ENCODE peak calls at places on chromosomes 13 and 19, in five cellular contexts. One of them, this sample, is unnamed.

GRCh38 chr19:10270616-10271394 is at the start of gene ICAM1:
- DNase-seq in GM12878: no peak
- DNase-seq in GM12892: no peak
- DNase-seq in transverse colon: peak
- DNase-seq in H54: no peak
- DNase-seq in this sample: peak

GRCh38 chr19:50417138-50417849 is 1.4 kb upstream of the SPIB start:
- DNase-seq in GM12878: no peak
- DNase-seq in transverse colon: peak
- DNase-seq in H54: no peak
- DNase-seq in GM12892: no peak
- DNase-seq in this sample: no peak

GRCh38 chr13:106941779-106942178 is 373.8 kb upstream of the ARGLU1 start:
- DNase-seq in GM12878: no peak
- DNase-seq in GM12892: no peak
- DNase-seq in H54: no peak
- DNase-seq in transverse colon: no peak
- DNase-seq in this sample: no peak

GRCh38 chr19:7883105-7883504 is 5.2 kb upstream of the LRRC8E start:
- DNase-seq in transverse colon: no peak
- DNase-seq in GM12878: no peak
- DNase-seq in GM12892: no peak
- DNase-seq in H54: no peak
- DNase-seq in this sample: no peak

GRCh38 chr19:55355213-55355821 is 798 bp upstream of the COX6B2 start:
- DNase-seq in GM12878: no peak
- DNase-seq in H54: no peak
- DNase-seq in GM12892: no peak
- DNase-seq in transverse colon: no peak
- DNase-seq in this sample: no peak

GRCh38 chr13:109858319-109858718 is 71.9 kb upstream of the IRS2 start:
- DNase-seq in GM12878: no peak
- DNase-seq in H54: no peak
- DNase-seq in transverse colon: no peak
- DNase-seq in GM12892: no peak
- DNase-seq in this sample: no peak

GRCh38 chr19:45705710-45706415 is 13.4 kb downstream of the QPCTL start:
- DNase-seq in GM12892: no peak
- DNase-seq in H54: no peak
- DNase-seq in transverse colon: no peak
- DNase-seq in GM12878: no peak
- DNase-seq in this sample: no peak

GRCh38 chr19:45657520-45658163 is 10.4 kb upstream of the GIPR start:
- DNase-seq in transverse colon: no peak
- DNase-seq in H54: no peak
- DNase-seq in GM12878: no peak
- DNase-seq in GM12892: no peak
- DNase-seq in this sample: no peak

GRCh38 chr19:42374826-42375376 is 15.2 kb downstream of the CNFN start:
- DNase-seq in GM12878: no peak
- DNase-seq in GM12892: no peak
- DNase-seq in H54: no peak
- DNase-seq in transverse colon: no peak
- DNase-seq in this sample: no peak

GRCh38 chr19:33168528-33168927 is 25.6 kb upstream of the LRP3 start:
- DNase-seq in transverse colon: no peak
- DNase-seq in H54: no peak
- DNase-seq in GM12878: no peak
- DNase-seq in GM12892: no peak
- DNase-seq in this sample: no peak

GRCh38 chr13:59623516-59623915 is 540.2 kb downstream of the DIAPH3 start:
- DNase-seq in GM12878: no peak
- DNase-seq in GM12892: no peak
- DNase-seq in H54: no peak
- DNase-seq in transverse colon: no peak
- DNase-seq in this sample: no peak

GRCh38 chr19:531753-532571 is at the start of gene CDC34:
- DNase-seq in GM12892: peak
- DNase-seq in transverse colon: peak
- DNase-seq in H54: no peak
- DNase-seq in GM12878: no peak
- DNase-seq in this sample: peak
- TF ChIP-seq POLR2A in GM12892: peak
- TF ChIP-seq POLR2A in transverse colon: no peak
- TF ChIP-seq POLR2A in H54: peak
- TF ChIP-seq POLR2A in GM12878: peak
- TF ChIP-seq POLR2A in this sample: peak

GRCh38 chr13:33032037-33032625 is 15.9 kb downstream of the KL start:
- DNase-seq in H54: no peak
- DNase-seq in GM12878: no peak
- DNase-seq in transverse colon: no peak
- DNase-seq in GM12892: no peak
- DNase-seq in this sample: no peak
- TF ChIP-seq POLR2A in H54: no peak
- TF ChIP-seq POLR2A in GM12878: no peak
- TF ChIP-seq POLR2A in transverse colon: no peak
- TF ChIP-seq POLR2A in GM12892: no peak
- TF ChIP-seq POLR2A in this sample: no peak

DNA sequence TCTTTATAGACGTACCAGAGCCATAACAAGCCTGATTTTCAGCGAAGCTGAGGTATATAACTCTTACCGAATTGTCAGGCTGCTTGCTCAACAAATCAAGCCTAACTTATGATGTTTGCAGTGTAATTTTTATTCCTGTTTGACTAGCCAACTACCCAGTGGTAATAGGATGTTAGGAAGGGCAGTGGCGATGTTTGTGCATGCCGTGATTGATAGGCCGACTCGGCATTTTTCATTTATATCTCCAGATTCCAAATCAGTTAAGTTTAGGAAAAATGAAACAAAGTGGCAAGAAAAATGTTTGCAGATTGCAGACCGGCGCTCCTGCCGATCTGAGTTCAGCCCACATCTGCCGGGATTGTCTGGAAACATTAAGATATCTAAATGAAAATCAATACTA is 401.6 kb upstream of the ZNF507 start:
- DNase-seq in H54: no peak
- DNase-seq in GM12878: no peak
- DNase-seq in transverse colon: no peak
- DNase-seq in GM12892: no peak
- DNase-seq in this sample: no peak
- TF ChIP-seq POLR2A in H54: no peak
- TF ChIP-seq POLR2A in GM12878: no peak
- TF ChIP-seq POLR2A in transverse colon: no peak
- TF ChIP-seq POLR2A in GM12892: no peak
- TF ChIP-seq POLR2A in this sample: no peak

GRCh38 chr13:113153810-113154748 is 4.4 kb upstream of the PROZ start:
- DNase-seq in transverse colon: peak
- DNase-seq in H54: peak
- DNase-seq in GM12878: peak
- DNase-seq in GM12892: peak
- DNase-seq in this sample: peak
- TF ChIP-seq POLR2A in transverse colon: peak
- TF ChIP-seq POLR2A in H54: peak
- TF ChIP-seq POLR2A in GM12878: peak
- TF ChIP-seq POLR2A in GM12892: no peak
- TF ChIP-seq POLR2A in this sample: peak

GRCh38 chr19:46716672-46717033 is 261 bp downstream of the PRKD2 start:
- DNase-seq in transverse colon: no peak
- DNase-seq in GM12878: no peak
- DNase-seq in H54: no peak
- DNase-seq in GM12892: no peak
- DNase-seq in this sample: no peak

GRCh38 chr19:46718157-46718933 is 1.4 kb upstream of the PRKD2 start:
- DNase-seq in transverse colon: peak
- DNase-seq in GM12878: peak
- DNase-seq in H54: no peak
- DNase-seq in GM12892: peak
- DNase-seq in this sample: no peak

GRCh38 chr19:46717034-46717715 is at the start of gene PRKD2:
- DNase-seq in GM12892: peak
- DNase-seq in GM12878: no peak
- DNase-seq in transverse colon: peak
- DNase-seq in H54: peak
- DNase-seq in this sample: peak

GRCh38 chr19:46718934-46719551 is 2.1 kb upstream of the PRKD2 start:
- DNase-seq in H54: no peak
- DNase-seq in GM12878: peak
- DNase-seq in GM12892: peak
- DNase-seq in transverse colon: no peak
- DNase-seq in this sample: no peak

GRCh38 chr19:46717716-46718143 is 816 bp upstream of the PRKD2 start:
- DNase-seq in GM12892: no peak
- DNase-seq in transverse colon: no peak
- DNase-seq in H54: no peak
- DNase-seq in GM12878: no peak
- DNase-seq in this sample: peak
- TF ChIP-seq POLR2A in GM12892: no peak
- TF ChIP-seq POLR2A in transverse colon: no peak
- TF ChIP-seq POLR2A in H54: no peak
- TF ChIP-seq POLR2A in GM12878: peak
- TF ChIP-seq POLR2A in this sample: no peak

GRCh38 chr19:39409207-39409885 is 2.7 kb downstream of the ZFP36 start:
- DNase-seq in H54: peak
- DNase-seq in GM12892: no peak
- DNase-seq in transverse colon: peak
- DNase-seq in GM12878: no peak
- DNase-seq in this sample: peak
- TF ChIP-seq POLR2A in H54: no peak
- TF ChIP-seq POLR2A in GM12892: peak
- TF ChIP-seq POLR2A in transverse colon: peak
- TF ChIP-seq POLR2A in GM12878: peak
- TF ChIP-seq POLR2A in this sample: no peak

DNA sequence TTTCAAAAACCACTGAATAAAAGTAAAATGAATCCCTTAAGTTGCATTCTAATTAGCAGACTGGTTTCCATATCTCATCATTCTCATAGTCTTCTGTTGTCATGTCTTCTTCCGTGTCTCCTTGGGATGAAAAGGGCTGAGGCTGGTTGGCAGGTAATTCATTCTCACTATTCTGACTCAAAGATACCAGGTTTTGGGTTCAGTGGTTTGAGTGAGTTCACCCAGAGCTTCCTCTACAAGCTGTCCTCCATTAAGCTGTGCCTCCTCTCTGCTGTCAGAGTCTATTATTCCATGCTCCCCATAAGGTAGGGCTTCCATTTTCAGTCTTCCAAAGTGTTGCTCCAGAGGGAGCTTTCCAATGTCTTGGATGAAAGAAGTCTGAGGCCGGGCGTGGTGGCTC is 68.3 kb downstream of the FNDC3A start:
- DNase-seq in H54: no peak
- DNase-seq in GM12892: no peak
- DNase-seq in transverse colon: no peak
- DNase-seq in GM12878: no peak
- DNase-seq in this sample: no peak
- TF ChIP-seq POLR2A in H54: no peak
- TF ChIP-seq POLR2A in GM12892: no peak
- TF ChIP-seq POLR2A in transverse colon: no peak
- TF ChIP-seq POLR2A in GM12878: no peak
- TF ChIP-seq POLR2A in this sample: no peak

DNA sequence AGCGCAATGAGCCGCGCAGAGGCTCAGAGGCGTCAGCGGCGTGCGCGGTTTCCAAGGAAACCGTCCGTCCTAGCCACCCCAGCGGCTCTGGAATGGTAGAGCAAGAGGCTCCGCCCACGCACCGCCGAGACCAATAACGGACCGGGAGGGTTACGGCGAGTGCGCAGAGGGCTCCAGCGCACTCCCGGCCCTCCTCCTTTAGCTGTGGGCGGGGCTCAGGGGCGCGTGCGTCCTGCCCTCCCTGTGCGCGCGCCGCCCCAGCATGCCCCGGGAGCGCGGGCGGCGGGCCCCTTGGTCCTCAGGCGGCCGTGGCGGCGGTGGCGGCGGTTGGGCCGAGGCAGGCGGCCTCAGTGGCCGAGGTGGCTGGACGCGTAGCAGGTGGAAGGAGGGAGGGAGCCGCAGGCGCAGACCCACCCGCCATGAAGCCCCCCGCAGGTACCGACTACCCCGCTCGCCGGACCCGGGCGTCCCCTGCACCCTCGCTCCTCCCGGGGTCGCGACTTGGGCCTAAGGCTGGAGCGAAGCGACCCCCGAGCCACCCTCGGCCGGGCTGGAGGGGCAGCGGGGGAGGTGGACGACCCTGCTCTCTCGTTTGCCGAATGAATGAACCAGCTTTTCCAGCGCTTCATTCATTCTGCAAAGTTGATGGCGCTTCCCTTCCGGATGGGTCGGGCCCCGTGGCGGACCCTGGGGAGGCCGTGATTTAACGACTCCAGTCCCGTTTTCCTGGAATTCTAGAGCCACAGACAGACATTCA is at the start of gene THOP1:
- DNase-seq in H54: peak
- DNase-seq in GM12878: peak
- DNase-seq in GM12892: peak
- DNase-seq in transverse colon: peak
- DNase-seq in this sample: peak
- TF ChIP-seq POLR2A in H54: peak
- TF ChIP-seq POLR2A in GM12878: peak
- TF ChIP-seq POLR2A in GM12892: peak
- TF ChIP-seq POLR2A in transverse colon: peak
- TF ChIP-seq POLR2A in this sample: peak

GRCh38 chr19:21462540-21462939 is 42.9 kb upstream of the ZNF429 start:
- DNase-seq in GM12878: no peak
- DNase-seq in transverse colon: no peak
- DNase-seq in GM12892: no peak
- DNase-seq in H54: no peak
- DNase-seq in this sample: no peak
- TF ChIP-seq POLR2A in GM12878: no peak
- TF ChIP-seq POLR2A in transverse colon: no peak
- TF ChIP-seq POLR2A in GM12892: no peak
- TF ChIP-seq POLR2A in H54: no peak
- TF ChIP-seq POLR2A in this sample: no peak

This sample was measured in erythroblast.